ENCODE peak calls at places on chromosome 6, in four cellular contexts. L is thoracic aorta, O is breast epithelium, K is cardiac muscle cell. P is an unnamed sample.

GRCh38 chr6:11277275-11278206 is 45.1 kb upstream of the NEDD9 start:
- DNase-seq in L (no peak), O (no peak), K (peak; percentile 95), P (no peak)

GRCh38 chr6:36642913-36643817 is 35.3 kb upstream of the CDKN1A start:
- DNase-seq in L (peak; percentile 86), O (peak; percentile 86), K (peak; percentile 90), P (peak; percentile 47)

GRCh38 chr6:21999012-21999528 is 297.8 kb downstream of the PRL start:
- DNase-seq in L (no peak), O (no peak), K (peak; percentile 54), P (no peak)

GRCh38 chr6:159148641-159149040 is 20.6 kb upstream of the FNDC1 start:
- DNase-seq in L (no peak), O (no peak), K (no peak), P (no peak)

GRCh38 chr6:91291071-91291470 is 704.2 kb upstream of the MAP3K7 start:
- DNase-seq in L (no peak), O (no peak), K (no peak), P (no peak)

GRCh38 chr6:91087864-91088263 is 501.0 kb upstream of the MAP3K7 start:
- DNase-seq in L (no peak), O (no peak), K (no peak), P (no peak)

GRCh38 chr6:101539510-101540245 is 146.2 kb downstream of the GRIK2 start:
- DNase-seq in L (no peak), O (no peak), K (peak; percentile 65), P (no peak)

GRCh38 chr6:6712258-6712978 is 123.9 kb downstream of the LY86 start:
- DNase-seq in L (no peak), O (no peak), K (peak; percentile 85), P (no peak)

GRCh38 chr6:143260857-143261256 is 189.6 kb downstream of the ADAT2 start:
- DNase-seq in L (no peak), O (no peak), K (no peak), P (no peak)

GRCh38 chr6:121434037-121434770 is 1.2 kb upstream of the GJA1 start:
- DNase-seq in L (no peak), O (no peak), K (no peak), P (no peak)

GRCh38 chr6:108650781-108651180 is 90.1 kb downstream of the FOXO3 start:
- DNase-seq in L (no peak), O (no peak), K (peak; percentile 82), P (no peak)

GRCh38 chr6:131972761-131973160 is 21.6 kb upstream of the CCN2 start:
- DNase-seq in L (no peak), O (no peak), K (peak; percentile 30), P (no peak)

GRCh38 chr6:104625536-104625935 is 234.2 kb downstream of the HACE1 start:
- DNase-seq in L (no peak), O (no peak), K (peak; percentile 67), P (no peak)

GRCh38 chr6:89950879-89951391 is 56.7 kb downstream of the GJA10 start:
- DNase-seq in L (no peak), O (no peak), K (peak; percentile 75), P (no peak)

GRCh38 chr6:56475736-56476457 is 166.8 kb downstream of the DST start:
- DNase-seq in L (no peak), O (no peak), K (peak; percentile 50), P (no peak)

GRCh38 chr6:116330511-116330910 is 40.2 kb upstream of the DSE start:
- DNase-seq in L (no peak), O (no peak), K (peak; percentile 16), P (no peak)

GRCh38 chr6:14883921-14884320 is 361.9 kb upstream of the JARID2 start:
- DNase-seq in L (no peak), O (no peak), K (no peak), P (no peak)

GRCh38 chr6:162124710-162125435 is 602.7 kb downstream of the PRKN start:
- DNase-seq in L (no peak), O (no peak), K (no peak), P (peak; percentile 43)

GRCh38 chr6:63347599-63347998 is 27.8 kb upstream of the LGSN start:
- DNase-seq in L (no peak), O (no peak), K (peak; percentile 69), P (no peak)

GRCh38 chr6:61606500-61606899 is 679.5 kb downstream of the KHDRBS2 start:
- DNase-seq in L (no peak), O (no peak), K (no peak), P (no peak)

GRCh38 chr6:26268659-26269402 is 96.2 kb upstream of the BTN3A2 start:
- DNase-seq in L (no peak), O (no peak), K (peak; percentile 37), P (no peak)

GRCh38 chr6:128518531-128519131 is 1.8 kb downstream of the PTPRK start:
- DNase-seq in L (no peak), O (no peak), K (no peak), P (peak; percentile 43)

GRCh38 chr6:46042355-46042999 is 26.8 kb upstream of the CLIC5 start:
- DNase-seq in L (no peak), O (no peak), K (peak; percentile 74), P (no peak)

GRCh38 chr6:157644043-157644810 is 178.8 kb upstream of the SNX9 start:
- DNase-seq in L (no peak), O (peak; percentile 37), K (peak; percentile 27), P (peak; percentile 57)

GRCh38 chr6:100897671-100898070 is 16.5 kb upstream of the ASCC3 start:
- DNase-seq in L (no peak), O (no peak), K (no peak), P (no peak)

GRCh38 chr6:6366778-6367177 is 46.3 kb upstream of the F13A1 start:
- DNase-seq in L (no peak), O (no peak), K (no peak), P (no peak)

GRCh38 chr6:104789770-104790190 is 69.9 kb downstream of the HACE1 start:
- DNase-seq in L (no peak), O (no peak), K (peak; percentile 77), P (no peak)

GRCh38 chr6:30647802-30648460 is 998 bp downstream of the C6orf136 start:
- DNase-seq in L (no peak), O (no peak), K (no peak), P (no peak)

GRCh38 chr6:29943053-29943966 is 978 bp downstream of the HLA-A start:
- DNase-seq in L (no peak), O (no peak), K (no peak), P (no peak)

GRCh38 chr6:44050872-44051421 is 76.3 kb downstream of the MRPL14 start:
- DNase-seq in L (no peak), O (no peak), K (no peak), P (no peak)

GRCh38 chr6:56759521-56759920 is 116.8 kb upstream of the DST start:
- DNase-seq in L (no peak), O (no peak), K (no peak), P (no peak)

GRCh38 chr6:158636778-158637177 is 7.8 kb downstream of the DYNLT1 start:
- DNase-seq in L (no peak), O (no peak), K (no peak), P (no peak)

GRCh38 chr6:108719477-108719876 is 128.7 kb upstream of the ARMC2 start:
- DNase-seq in L (no peak), O (no peak), K (no peak), P (no peak)

GRCh38 chr6:150347845-150348244 is 21.0 kb upstream of the IYD start:
- DNase-seq in L (no peak), O (no peak), K (no peak), P (no peak)

GRCh38 chr6:55469829-55470438 is 109.1 kb downstream of the HMGCLL1 start:
- DNase-seq in L (no peak), O (no peak), K (peak; percentile 13), P (no peak)

GRCh38 chr6:16276991-16277981 is 38.9 kb downstream of the GMPR start:
- DNase-seq in L (peak; percentile 63), O (no peak), K (peak; percentile 89), P (no peak)

GRCh38 chr6:149440735-149441662 is 40.9 kb downstream of the SUMO4 start:
- DNase-seq in L (no peak), O (no peak), K (no peak), P (no peak)

GRCh38 chr6:44036699-44037101 is 90.6 kb downstream of the MRPL14 start:
- DNase-seq in L (no peak), O (no peak), K (no peak), P (no peak)

GRCh38 chr6:9708600-9708999 is 706.3 kb downstream of the TFAP2A start:
- DNase-seq in L (no peak), O (no peak), K (no peak), P (no peak)

GRCh38 chr6:9710574-9710973 is 704.3 kb downstream of the TFAP2A start:
- DNase-seq in L (no peak), O (no peak), K (no peak), P (no peak)

GRCh38 chr6:9699890-9700289 is 715.0 kb downstream of the TFAP2A start:
- DNase-seq in L (no peak), O (no peak), K (no peak), P (no peak)

GRCh38 chr6:9704989-9705388 is 709.9 kb downstream of the TFAP2A start:
- DNase-seq in L (no peak), O (no peak), K (no peak), P (no peak)
- TF ChIP-seq CTCF in L (no peak), O (no peak), K (no peak), P (no peak)

DNA sequence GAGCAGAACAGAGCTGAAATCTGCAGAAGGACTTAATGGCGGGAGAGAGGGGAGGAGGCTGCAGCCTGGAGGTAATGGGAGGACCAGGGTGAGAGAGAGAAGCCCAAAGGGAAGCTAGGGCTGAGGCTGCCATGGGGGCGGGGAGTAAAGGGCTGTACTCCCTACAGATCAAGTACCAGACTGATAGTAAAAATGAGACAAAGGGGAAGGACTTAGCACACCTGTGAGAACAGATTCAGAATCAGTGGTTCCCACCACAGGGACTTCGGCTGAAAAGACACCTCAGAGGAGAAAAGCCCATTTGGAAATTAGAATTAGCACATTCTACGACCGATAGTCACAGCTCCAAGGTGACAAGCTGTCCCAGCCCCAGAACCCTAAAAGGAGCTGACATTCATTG is 6.4 kb upstream of the TBXT start:
- DNase-seq in L (no peak), O (no peak), K (no peak), P (no peak)
- H3K4me3 ChIP-seq in L (no peak overlapping the region), O (no peak overlapping the region), K (no peak overlapping the region), P (no peak overlapping the region)

GRCh38 chr6:42911171-42912021 is 4.5 kb upstream of the PTCRA start:
- DNase-seq in L (no peak), O (no peak), K (peak; percentile 25), P (no peak)
- TF ChIP-seq CTCF in L (no peak), O (no peak), K (peak; percentile 8), P (no peak)

DNA sequence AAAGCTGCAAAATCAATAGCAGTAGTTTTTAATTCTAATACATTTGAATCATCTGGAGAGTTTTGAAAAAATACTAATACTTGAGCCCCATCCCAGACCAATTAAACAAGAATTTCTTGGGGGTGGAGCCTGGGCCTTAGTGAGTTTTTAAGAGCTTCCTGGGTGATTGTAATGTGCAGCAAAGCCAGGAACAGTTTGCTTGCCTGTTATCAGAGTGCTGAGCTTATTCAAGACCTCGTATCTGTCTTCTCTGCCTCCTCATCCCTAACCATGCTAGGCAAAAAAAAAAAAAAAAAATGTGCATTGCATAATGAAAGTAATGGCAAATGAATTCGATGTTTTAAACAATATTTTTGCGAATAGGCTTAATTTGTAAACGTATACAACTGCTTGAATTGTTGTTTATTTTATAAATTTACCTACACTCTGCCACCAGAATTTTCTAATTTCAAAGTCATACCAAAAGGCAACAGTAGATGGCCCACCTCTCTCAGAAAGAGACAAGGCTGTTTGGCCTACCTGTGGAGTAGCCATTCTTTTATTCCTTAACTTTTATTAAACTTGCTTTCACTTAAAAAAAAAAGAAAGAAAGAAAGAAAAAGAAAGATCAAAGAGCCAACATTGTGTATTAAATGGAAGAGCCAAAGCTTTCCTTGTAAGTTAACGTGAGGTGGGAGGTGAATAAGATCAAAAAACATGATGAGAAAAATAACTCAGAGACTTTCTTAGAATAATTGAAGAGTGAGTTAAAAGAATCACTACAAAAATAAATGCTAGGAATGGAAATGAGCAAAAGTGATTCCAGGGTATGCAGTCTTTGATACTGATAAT is 36.2 kb upstream of the MYB start:
- DNase-seq in L (no peak), O (no peak), K (peak; percentile 54), P (no peak)
- H3K4me3 ChIP-seq in L (peak overlapping the region; percentile 41), O (no peak overlapping the region), K (no peak overlapping the region), P (no peak overlapping the region)